ENCODE peak calls at places on chromosomes 5 and 9, in four cellular contexts. A, Z, E and V are unnamed samples.

GRCh38 chr9:90017704-90018103 is 412.9 kb downstream of the GADD45G start:
- DNase-seq in A (no peak), Z (no peak), E (no peak), V (no peak)

GRCh38 chr9:109986423-109987055 is 206.5 kb downstream of the PALM2AKAP2 start:
- DNase-seq in A (no peak), Z (no peak), E (no peak), V (no peak)

GRCh38 chr9:102892025-102892424 is 103.1 kb upstream of the CYLC2 start:
- DNase-seq in A (no peak), Z (no peak), E (no peak), V (no peak)

GRCh38 chr5:15263942-15264341 is 236.0 kb upstream of the FBXL7 start:
- DNase-seq in A (no peak), Z (no peak), E (no peak), V (no peak)

GRCh38 chr5:56064984-56065383 is 70.2 kb upstream of the IL6ST start:
- DNase-seq in A (no peak), Z (no peak), E (no peak), V (no peak)

GRCh38 chr5:76114192-76114795 is 31.1 kb downstream of the SV2C start:
- DNase-seq in A (no peak), Z (no peak), E (no peak), V (no peak)

GRCh38 chr5:28580616-28581015 is 1542.2 kb upstream of the CDH9 start:
- DNase-seq in A (no peak), Z (no peak), E (no peak), V (no peak)

GRCh38 chr5:176594554-176594953 is 15.4 kb downstream of the GPRIN1 start:
- DNase-seq in A (no peak), Z (no peak), E (no peak), V (no peak)

GRCh38 chr9:14326264-14326826 is 12.4 kb upstream of the NFIB start:
- DNase-seq in A (no peak), Z (no peak), E (no peak), V (no peak)

GRCh38 chr5:16897284-16897704 is 38.8 kb downstream of the MYO10 start:
- DNase-seq in A (no peak), Z (no peak), E (no peak), V (no peak)

GRCh38 chr5:14144586-14145355 is 1.6 kb downstream of the TRIO start:
- DNase-seq in A (no peak), Z (peak), E (peak), V (peak)

GRCh38 chr5:101543780-101544179 is 640.7 kb upstream of the ST8SIA4 start:
- DNase-seq in A (no peak), Z (no peak), E (no peak), V (no peak)

GRCh38 chr5:132528866-132529634 is 14.3 kb downstream of the IL5 start:
- DNase-seq in A (no peak), Z (no peak), E (no peak), V (no peak)